ENCODE peak calls at places on chromosomes 3 and 15, in four cellular contexts. One of them, this sample, is unnamed.
A peak's percentile ranks its signal among the peaks of the same experiment; 100 is the strongest.

GRCh38 chr3:17771177-17772048 is 29.0 kb upstream of the TBC1D5 start:
- DNase-seq in ovary: no peak
- DNase-seq in heart left ventricle: no peak
- DNase-seq in endothelial cell of umbilical vein: no peak
- DNase-seq in this sample: peak; percentile 86

GRCh38 chr15:48395532-48396011 is 64.3 kb downstream of the DUT start:
- DNase-seq in ovary: no peak
- DNase-seq in heart left ventricle: no peak
- DNase-seq in endothelial cell of umbilical vein: no peak
- DNase-seq in this sample: no peak

GRCh38 chr3:3119393-3119851 is 7.3 kb upstream of the TRNT1 start:
- DNase-seq in ovary: no peak
- DNase-seq in heart left ventricle: no peak
- DNase-seq in endothelial cell of umbilical vein: no peak
- DNase-seq in this sample: no peak

GRCh38 chr3:136055491-136055890 is 90.0 kb downstream of the PPP2R3A start:
- DNase-seq in ovary: no peak
- DNase-seq in heart left ventricle: no peak
- DNase-seq in endothelial cell of umbilical vein: no peak
- DNase-seq in this sample: no peak

GRCh38 chr3:148991219-148992026 is at the start of gene GYG1:
- DNase-seq in ovary: peak; percentile 89
- DNase-seq in heart left ventricle: peak; percentile 82
- DNase-seq in endothelial cell of umbilical vein: peak; percentile 85
- DNase-seq in this sample: peak; percentile 84

GRCh38 chr3:186534113-186534669 is 10.0 kb downstream of the CRYGS start:
- DNase-seq in ovary: no peak
- DNase-seq in heart left ventricle: no peak
- DNase-seq in endothelial cell of umbilical vein: no peak
- DNase-seq in this sample: no peak

GRCh38 chr3:169308654-169309325 is 354.7 kb downstream of the MECOM start:
- DNase-seq in ovary: no peak
- DNase-seq in heart left ventricle: no peak
- DNase-seq in endothelial cell of umbilical vein: peak; percentile 92
- DNase-seq in this sample: no peak

GRCh38 chr3:194570184-194570583 is 63.0 kb downstream of the TMEM44 start:
- DNase-seq in ovary: no peak
- DNase-seq in heart left ventricle: no peak
- DNase-seq in endothelial cell of umbilical vein: no peak
- DNase-seq in this sample: no peak

GRCh38 chr15:85073556-85074194 is 92.0 kb downstream of the PDE8A start:
- DNase-seq in ovary: no peak
- DNase-seq in heart left ventricle: no peak
- DNase-seq in endothelial cell of umbilical vein: no peak
- DNase-seq in this sample: no peak

GRCh38 chr3:21447471-21448205 is 303.4 kb downstream of the ZNF385D start:
- DNase-seq in ovary: no peak
- DNase-seq in heart left ventricle: no peak
- DNase-seq in endothelial cell of umbilical vein: no peak
- DNase-seq in this sample: no peak

GRCh38 chr3:30091611-30092135 is 514.7 kb upstream of the TGFBR2 start:
- DNase-seq in ovary: no peak
- DNase-seq in heart left ventricle: no peak
- DNase-seq in endothelial cell of umbilical vein: no peak
- DNase-seq in this sample: no peak

GRCh38 chr3:159620873-159621272 is 367.8 kb upstream of the IL12A start:
- DNase-seq in ovary: no peak
- DNase-seq in heart left ventricle: no peak
- DNase-seq in endothelial cell of umbilical vein: peak; percentile 68
- DNase-seq in this sample: no peak

GRCh38 chr15:24752354-24752753 is 76.8 kb downstream of the NPAP1 start:
- DNase-seq in ovary: no peak
- DNase-seq in heart left ventricle: no peak
- DNase-seq in endothelial cell of umbilical vein: no peak
- DNase-seq in this sample: no peak

GRCh38 chr15:36161781-36162212 is 417.6 kb upstream of the CDIN1 start:
- DNase-seq in ovary: no peak
- DNase-seq in heart left ventricle: peak; percentile 6
- DNase-seq in endothelial cell of umbilical vein: no peak
- DNase-seq in this sample: no peak

GRCh38 chr3:148759425-148759824 is 61.7 kb downstream of the AGTR1 start:
- DNase-seq in ovary: no peak
- DNase-seq in heart left ventricle: no peak
- DNase-seq in endothelial cell of umbilical vein: no peak
- DNase-seq in this sample: no peak

GRCh38 chr3:6860911-6861330 is at the start of gene GRM7:
- DNase-seq in ovary: no peak
- DNase-seq in heart left ventricle: no peak
- DNase-seq in endothelial cell of umbilical vein: no peak
- DNase-seq in this sample: no peak

GRCh38 chr3:179969525-179969924 is 67.2 kb downstream of the PEX5L start:
- DNase-seq in ovary: no peak
- DNase-seq in heart left ventricle: no peak
- DNase-seq in endothelial cell of umbilical vein: no peak
- DNase-seq in this sample: no peak
- TF ChIP-seq POLR2A in ovary: no peak
- TF ChIP-seq POLR2A in heart left ventricle: no peak
- TF ChIP-seq POLR2A in endothelial cell of umbilical vein: no peak
- TF ChIP-seq POLR2A in this sample: no peak

DNA sequence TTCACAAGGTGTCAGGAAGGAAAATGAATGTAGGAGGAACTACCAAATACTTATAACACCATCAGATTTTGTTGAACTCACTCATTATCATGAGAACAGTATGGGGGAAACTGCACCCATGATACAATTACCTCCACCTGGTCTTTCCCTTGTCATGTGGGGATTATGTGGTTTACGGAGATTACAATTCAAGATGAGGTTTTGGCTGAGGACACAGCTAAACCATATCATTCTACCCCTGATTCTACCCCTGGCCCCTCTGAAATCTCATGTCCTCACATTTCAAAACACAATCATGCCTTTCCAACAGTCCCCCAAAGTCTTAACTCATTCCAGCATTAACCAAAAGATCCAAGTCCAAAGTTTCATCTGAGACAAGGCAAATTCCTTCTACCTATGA is 17.1 kb upstream of the PLSCR1 start:
- DNase-seq in ovary: no peak
- DNase-seq in heart left ventricle: no peak
- DNase-seq in endothelial cell of umbilical vein: no peak
- DNase-seq in this sample: no peak
- TF ChIP-seq POLR2A in ovary: no peak
- TF ChIP-seq POLR2A in heart left ventricle: no peak
- TF ChIP-seq POLR2A in endothelial cell of umbilical vein: no peak
- TF ChIP-seq POLR2A in this sample: no peak

DNA sequence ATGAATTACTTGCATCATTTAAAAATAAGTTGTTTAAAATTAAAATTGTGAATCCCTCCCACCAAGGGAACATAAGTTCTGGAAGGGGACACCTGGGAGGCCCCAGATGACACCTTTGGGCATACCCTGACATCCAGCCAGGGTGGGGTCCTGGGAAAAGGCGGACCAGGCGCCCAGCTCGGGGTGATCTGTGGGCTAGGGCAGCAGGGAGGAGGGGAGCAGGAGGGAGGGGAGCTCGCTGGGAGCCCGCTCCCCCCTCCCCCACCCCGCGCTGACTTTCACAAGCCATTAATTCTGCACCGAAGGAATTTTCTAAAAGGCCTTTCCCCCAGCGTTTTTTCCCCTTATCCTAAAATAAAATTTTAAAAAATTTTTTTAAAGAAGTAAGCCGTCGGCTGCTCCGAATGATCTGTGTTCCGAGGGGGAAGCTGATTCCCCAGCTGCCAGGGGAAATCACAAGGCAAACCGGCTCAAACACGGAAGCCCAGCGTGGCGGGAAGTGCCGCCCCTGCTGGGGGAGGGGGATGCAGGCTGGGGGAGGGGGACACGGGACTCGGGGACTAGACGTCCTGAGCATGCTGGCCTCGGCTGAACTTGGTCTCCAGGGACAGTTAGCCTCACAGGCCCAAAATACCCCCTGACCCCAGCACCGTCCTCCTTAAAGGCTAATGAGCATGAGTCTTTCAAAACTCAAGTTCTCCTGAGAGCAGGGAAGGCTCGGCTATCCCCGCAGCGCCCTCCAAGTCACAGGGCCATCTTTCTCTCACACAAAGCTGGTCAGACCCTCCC is 13.9 kb downstream of the PLXND1 start:
- DNase-seq in ovary: peak; percentile 81
- DNase-seq in heart left ventricle: peak; percentile 88
- DNase-seq in endothelial cell of umbilical vein: peak; percentile 68
- DNase-seq in this sample: peak; percentile 43
- TF ChIP-seq POLR2A in ovary: no peak
- TF ChIP-seq POLR2A in heart left ventricle: no peak
- TF ChIP-seq POLR2A in endothelial cell of umbilical vein: no peak
- TF ChIP-seq POLR2A in this sample: no peak

DNA sequence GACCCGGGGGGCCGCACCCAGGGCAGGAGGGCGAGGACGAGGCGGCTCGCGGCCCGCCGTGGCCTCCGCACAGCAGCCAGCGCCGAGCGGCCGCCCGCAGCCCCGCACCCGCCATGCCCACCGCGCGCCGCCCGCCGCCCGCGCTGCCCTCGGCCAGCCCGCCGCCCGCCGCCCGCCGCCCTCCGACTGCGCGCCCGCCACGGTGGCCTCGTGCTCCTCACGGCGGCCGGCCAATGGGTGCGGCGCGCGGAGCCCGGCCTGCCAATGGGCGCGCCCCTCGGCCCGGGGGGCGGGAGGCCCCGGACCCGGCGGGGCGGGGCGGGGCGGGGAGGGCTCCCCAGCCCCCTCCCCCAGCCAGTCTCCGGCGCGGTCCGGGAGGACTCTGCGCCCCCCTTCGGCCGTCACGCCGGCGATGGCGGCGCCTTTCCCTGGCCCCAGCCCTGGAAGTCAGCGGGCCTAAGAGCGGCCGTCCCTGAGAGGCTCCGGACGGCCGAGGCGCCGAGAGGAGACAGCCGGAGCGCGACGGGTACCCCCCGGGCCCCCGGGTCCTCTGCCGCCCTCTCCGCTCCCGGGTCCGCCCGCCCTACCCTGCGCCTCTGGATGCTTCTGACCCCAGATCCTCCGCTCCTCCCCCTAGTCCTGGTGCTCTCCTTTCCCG is at the start of gene NT5DC2:
- DNase-seq in ovary: peak; percentile 84
- DNase-seq in heart left ventricle: peak; percentile 80
- DNase-seq in endothelial cell of umbilical vein: peak; percentile 58
- DNase-seq in this sample: peak; percentile 85
- TF ChIP-seq POLR2A in ovary: peak; percentile 19
- TF ChIP-seq POLR2A in heart left ventricle: peak; percentile 23
- TF ChIP-seq POLR2A in endothelial cell of umbilical vein: peak; percentile 52
- TF ChIP-seq POLR2A in this sample: no peak

GRCh38 chr3:44476963-44477311 is 533 bp downstream of the ZNF445 start:
- DNase-seq in ovary: no peak
- DNase-seq in heart left ventricle: no peak
- DNase-seq in endothelial cell of umbilical vein: no peak
- DNase-seq in this sample: no peak

GRCh38 chr3:44478606-44479094 is 1.2 kb upstream of the ZNF445 start:
- DNase-seq in ovary: no peak
- DNase-seq in heart left ventricle: no peak
- DNase-seq in endothelial cell of umbilical vein: no peak
- DNase-seq in this sample: no peak

GRCh38 chr3:44476181-44476599 is 1.3 kb downstream of the ZNF445 start:
- DNase-seq in ovary: no peak
- DNase-seq in heart left ventricle: no peak
- DNase-seq in endothelial cell of umbilical vein: peak; percentile 55
- DNase-seq in this sample: peak; percentile 44

GRCh38 chr3:44478055-44478468 is 592 bp upstream of the ZNF445 start:
- DNase-seq in ovary: no peak
- DNase-seq in heart left ventricle: no peak
- DNase-seq in endothelial cell of umbilical vein: no peak
- DNase-seq in this sample: no peak

GRCh38 chr3:44477312-44478030 is at the start of gene ZNF445:
- DNase-seq in ovary: peak; percentile 85
- DNase-seq in heart left ventricle: peak; percentile 79
- DNase-seq in endothelial cell of umbilical vein: peak; percentile 78
- DNase-seq in this sample: peak; percentile 92
- TF ChIP-seq POLR2A in ovary: no peak
- TF ChIP-seq POLR2A in heart left ventricle: peak; percentile 39
- TF ChIP-seq POLR2A in endothelial cell of umbilical vein: peak; percentile 79
- TF ChIP-seq POLR2A in this sample: peak; percentile 57

GRCh38 chr3:146507331-146508120 is 36.9 kb downstream of the PLSCR1 start:
- DNase-seq in ovary: no peak
- DNase-seq in heart left ventricle: no peak
- DNase-seq in endothelial cell of umbilical vein: peak; percentile 20
- DNase-seq in this sample: no peak

GRCh38 chr3:146513386-146514051 is 30.9 kb downstream of the PLSCR1 start:
- DNase-seq in ovary: no peak
- DNase-seq in heart left ventricle: no peak
- DNase-seq in endothelial cell of umbilical vein: no peak
- DNase-seq in this sample: no peak

GRCh38 chr3:146511402-146512134 is 32.8 kb downstream of the PLSCR1 start:
- DNase-seq in ovary: no peak
- DNase-seq in heart left ventricle: no peak
- DNase-seq in endothelial cell of umbilical vein: no peak
- DNase-seq in this sample: no peak
- TF ChIP-seq POLR2A in ovary: no peak
- TF ChIP-seq POLR2A in heart left ventricle: no peak
- TF ChIP-seq POLR2A in endothelial cell of umbilical vein: no peak
- TF ChIP-seq POLR2A in this sample: no peak